ENCODE peak calls at places on chromosomes 5 and 9, in five cellular contexts. C is neuronal stem cell, H is H1, R is mesenchymal stem cell, I is H9. W is an unnamed sample.

GRCh38 chr5:90530736-90531487 is 1.5 kb upstream of the LYSMD3 start:
- DNase-seq in C (no peak), H (no peak), R (no peak), I (no peak), W (no peak)

GRCh38 chr5:11104543-11105151 is 343.6 kb upstream of the DAP start:
- DNase-seq in C (peak; percentile 53), H (no peak), R (no peak), I (no peak), W (no peak)

GRCh38 chr5:33794550-33795300 is 97.1 kb downstream of the ADAMTS12 start:
- DNase-seq in C (no peak), H (no peak), R (peak; percentile 71), I (no peak), W (no peak)

GRCh38 chr5:50745221-50745620 is 78.8 kb downstream of the PARP8 start:
- DNase-seq in C (no peak), H (no peak), R (no peak), I (no peak), W (no peak)

GRCh38 chr9:5493597-5494511 is 16.5 kb upstream of the PDCD1LG2 start:
- DNase-seq in C (no peak), H (no peak), R (peak; percentile 66), I (no peak), W (no peak)

GRCh38 chr5:174101331-174101730 is 55.8 kb downstream of the NSG2 start:
- DNase-seq in C (no peak), H (no peak), R (no peak), I (no peak), W (no peak)

GRCh38 chr9:74220327-74220726 is 276.8 kb upstream of the RORB start:
- DNase-seq in C (no peak), H (no peak), R (no peak), I (peak; percentile 66), W (no peak)

GRCh38 chr9:112760821-112761220 is 10.3 kb downstream of the SNX30 start:
- DNase-seq in C (no peak), H (no peak), R (no peak), I (no peak), W (no peak)

GRCh38 chr5:10334830-10335229 is 18.7 kb upstream of the MARCHF6 start:
- DNase-seq in C (no peak), H (peak; percentile 27), R (no peak), I (no peak), W (no peak)

GRCh38 chr5:119426059-119426458 is 26.2 kb upstream of the HSD17B4 start:
- DNase-seq in C (no peak), H (no peak), R (no peak), I (no peak), W (no peak)

GRCh38 chr9:34642679-34643078 is 3.8 kb upstream of the GALT start:
- DNase-seq in C (no peak), H (no peak), R (no peak), I (no peak), W (peak; percentile 24)

GRCh38 chr9:135471751-135472640 is 7.6 kb upstream of the PPP1R26 start:
- DNase-seq in C (peak; percentile 84), H (no peak), R (no peak), I (peak; percentile 53), W (peak; percentile 48)

GRCh38 chr9:136171009-136171800 is 33.7 kb downstream of the LHX3 start:
- DNase-seq in C (peak; percentile 89), H (no peak), R (no peak), I (peak; percentile 83), W (no peak)

GRCh38 chr9:87152206-87152605 is 204.9 kb upstream of the GAS1 start:
- DNase-seq in C (no peak), H (no peak), R (peak; percentile 17), I (no peak), W (no peak)
- H2BK12ac ChIP-seq in C (no peak overlapping the region), H (no peak overlapping the region), R (no peak overlapping the region), I (no peak overlapping the region), W (no peak overlapping the region)

GRCh38 chr9:128107260-128107970 is 20.1 kb downstream of the PTGES2 start:
- DNase-seq in C (no peak), H (no peak), R (no peak), I (no peak), W (no peak)
- H2BK12ac ChIP-seq in C (no peak overlapping the region), H (no peak overlapping the region), R (no peak overlapping the region), I (no peak overlapping the region), W (no peak overlapping the region)

DNA sequence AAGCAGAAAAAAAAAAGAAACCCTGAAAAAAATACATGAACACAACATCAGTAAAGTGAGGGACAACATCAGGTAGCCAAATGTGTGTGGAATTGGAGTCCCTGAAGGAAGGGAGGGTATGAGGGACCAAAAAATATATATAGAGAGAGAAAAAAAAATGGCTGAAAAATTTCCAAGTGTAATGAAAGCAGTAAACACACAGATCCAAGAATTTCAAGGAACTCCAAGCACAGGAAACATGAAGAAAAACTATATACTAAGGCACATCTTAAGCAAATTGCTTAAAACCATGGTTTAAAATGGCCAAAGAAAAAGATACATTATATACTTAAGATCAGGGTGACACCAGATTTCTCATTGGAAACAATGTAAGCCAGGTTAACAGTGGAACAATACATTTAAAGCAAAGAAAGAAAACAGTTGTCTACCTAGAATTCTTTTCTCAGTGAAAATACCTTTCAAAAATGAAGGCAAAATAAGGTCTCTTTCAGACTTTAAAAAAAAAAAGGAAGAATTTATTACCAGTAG is 24.4 kb upstream of the ABL1 start:
- DNase-seq in C (no peak), H (no peak), R (no peak), I (no peak), W (no peak)
- H2BK12ac ChIP-seq in C (no peak overlapping the region), H (no peak overlapping the region), R (no peak overlapping the region), I (no peak overlapping the region), W (no peak overlapping the region)

DNA sequence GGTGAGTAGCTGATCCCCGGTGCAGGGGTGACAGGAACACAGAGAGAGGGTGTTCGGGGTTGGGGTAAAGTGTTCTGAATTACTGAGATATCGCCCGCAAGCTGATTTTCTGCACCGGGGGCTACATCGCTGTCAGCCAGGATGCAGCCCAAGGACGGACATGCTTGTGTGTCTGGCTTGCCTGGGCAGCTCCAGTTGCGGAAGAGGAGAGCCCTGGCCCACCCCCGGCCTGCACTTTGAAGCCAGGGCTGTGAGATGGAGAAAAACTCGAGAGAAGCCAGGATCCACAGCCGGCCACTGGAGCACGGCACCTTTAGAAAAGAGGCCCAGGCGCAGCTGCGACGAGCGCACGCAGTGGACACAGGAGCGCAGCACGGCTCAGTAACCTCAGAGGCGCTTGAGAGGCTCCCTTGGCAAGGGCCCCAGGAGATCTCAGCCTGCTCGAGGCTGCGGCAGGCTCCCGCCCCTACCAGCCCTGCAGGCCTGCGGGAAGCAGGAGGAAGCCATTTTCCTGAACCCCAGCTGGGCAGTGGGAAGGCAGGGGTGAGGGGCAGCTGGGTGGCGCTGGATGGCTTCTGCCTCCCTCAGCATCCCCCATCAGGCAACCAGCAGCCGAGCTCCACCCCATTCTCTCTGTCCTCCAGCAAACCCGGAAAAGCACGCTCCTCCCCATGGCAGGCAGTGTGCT is 59.2 kb downstream of the C9orf50 start:
- DNase-seq in C (no peak), H (no peak), R (no peak), I (no peak), W (no peak)
- H2BK12ac ChIP-seq in C (peak overlapping the region; percentile 46), H (peak overlapping the region; percentile 95), R (no peak overlapping the region), I (no peak overlapping the region), W (peak overlapping the region; percentile 23)

GRCh38 chr5:92390657-92391056 is 1007.5 kb upstream of the ARRDC3 start:
- DNase-seq in C (no peak), H (no peak), R (no peak), I (no peak), W (no peak)
- H2BK12ac ChIP-seq in C (no peak overlapping the region), H (no peak overlapping the region), R (no peak overlapping the region), I (no peak overlapping the region), W (no peak overlapping the region)

GRCh38 chr5:179421156-179421895 is 76.1 kb upstream of the ADAMTS2 start:
- DNase-seq in C (no peak), H (no peak), R (no peak), I (no peak), W (no peak)
- H2BK12ac ChIP-seq in C (no peak overlapping the region), H (no peak overlapping the region), R (no peak overlapping the region), I (no peak overlapping the region), W (no peak overlapping the region)

GRCh38 chr5:149643781-149644180 is 62.5 kb downstream of the ARHGEF37 start:
- DNase-seq in C (no peak), H (no peak), R (no peak), I (no peak), W (no peak)
- H2BK12ac ChIP-seq in C (no peak overlapping the region), H (no peak overlapping the region), R (no peak overlapping the region), I (no peak overlapping the region), W (no peak overlapping the region)

DNA sequence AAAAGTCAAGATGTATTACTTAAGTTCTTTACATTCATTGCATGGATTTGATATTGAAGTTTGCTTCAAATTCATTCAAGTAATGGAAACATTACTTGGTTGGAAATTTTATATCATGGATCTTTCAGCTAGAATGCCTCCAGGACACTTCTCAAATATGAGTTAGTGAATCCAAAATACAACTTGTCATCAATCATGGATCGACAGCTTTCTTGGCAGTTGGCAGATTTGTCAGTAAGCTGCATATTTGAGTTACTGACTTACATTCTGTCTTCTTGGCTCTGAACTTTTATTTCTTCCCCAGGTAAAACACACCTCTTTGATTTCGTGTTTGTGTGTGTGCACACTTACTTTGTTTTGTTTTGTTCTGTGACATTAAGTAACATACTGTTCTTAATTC is 1171.1 kb downstream of the TAF11L14 start:
- DNase-seq in C (no peak), H (no peak), R (no peak), I (no peak), W (no peak)
- H2BK12ac ChIP-seq in C (no peak overlapping the region), H (no peak overlapping the region), R (no peak overlapping the region), I (no peak overlapping the region), W (no peak overlapping the region)

GRCh38 chr5:57370376-57370775 is 112.2 kb downstream of the ACTBL2 start:
- DNase-seq in C (no peak), H (no peak), R (no peak), I (no peak), W (no peak)

GRCh38 chr5:57368010-57368409 is 114.6 kb downstream of the ACTBL2 start:
- DNase-seq in C (no peak), H (no peak), R (no peak), I (no peak), W (no peak)

GRCh38 chr5:57366744-57367143 is 115.9 kb downstream of the ACTBL2 start:
- DNase-seq in C (no peak), H (no peak), R (peak; percentile 39), I (no peak), W (peak; percentile 67)
- H2BK12ac ChIP-seq in C (no peak overlapping the region), H (no peak overlapping the region), R (no peak overlapping the region), I (no peak overlapping the region), W (no peak overlapping the region)

DNA sequence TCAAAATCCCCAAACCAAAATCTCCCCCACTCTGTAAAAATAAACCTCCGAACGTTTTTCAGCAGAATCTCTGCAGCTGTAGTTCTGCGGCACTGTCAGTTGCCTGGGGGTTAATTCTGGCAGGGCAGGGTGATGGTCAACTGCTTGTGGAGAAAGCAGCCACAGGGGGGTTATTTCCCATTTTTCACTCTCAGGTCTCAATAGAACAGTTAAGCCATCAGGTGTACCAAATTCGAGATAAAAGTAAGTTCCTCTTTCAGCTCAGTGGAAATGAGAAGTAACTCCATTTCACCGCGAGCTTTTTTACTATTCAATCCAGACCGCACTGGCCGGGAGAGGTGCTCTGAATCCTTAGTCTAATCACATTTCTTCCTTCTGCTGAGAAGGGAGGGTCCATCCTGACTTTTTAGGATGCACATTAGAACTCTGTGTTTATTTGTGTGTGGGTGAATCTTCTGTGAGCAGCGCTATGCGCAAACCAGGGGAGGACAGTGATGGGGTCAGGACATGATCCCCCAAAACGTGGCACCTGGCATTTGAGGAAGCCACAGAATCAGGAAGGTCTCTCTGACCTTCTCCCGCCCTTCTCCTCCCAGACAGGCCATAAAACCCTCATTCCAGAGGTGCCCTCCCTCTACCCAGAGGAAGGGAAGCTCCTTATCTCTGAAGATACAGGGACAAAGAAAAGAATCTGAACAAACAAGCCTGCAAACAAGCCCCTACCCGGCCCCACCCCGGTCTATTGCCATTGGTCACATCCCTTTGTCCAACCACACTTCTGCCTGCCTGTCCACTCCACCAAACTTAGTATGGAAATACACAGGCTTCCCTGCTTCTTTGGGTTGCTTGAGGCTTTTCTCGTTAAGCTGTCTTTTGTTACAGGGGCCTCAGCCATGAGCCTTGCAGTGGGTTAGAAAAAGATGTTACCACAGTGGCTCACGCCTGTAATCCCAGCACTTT is 229.0 kb downstream of the ROR2 start:
- DNase-seq in C (no peak), H (no peak), R (no peak), I (no peak), W (peak; percentile 59)
- H2BK12ac ChIP-seq in C (no peak overlapping the region), H (no peak overlapping the region), R (no peak overlapping the region), I (no peak overlapping the region), W (peak overlapping the region; percentile 52)